ENCODE peak calls at places on chromosomes 13 and 19, in nine cellular contexts. W is IMR-90; A is ascending aorta; O is adrenal gland; T is AG04450; S is A549; G is CD8-positive, alpha-beta memory T cell; Q is prostate gland; N is SJSA1. Y is an unnamed sample.

GRCh38 chr13:92379371-92379770 is 847.2 kb upstream of the GPC6 start:
- DNase-seq in O (no peak), T (no peak), A (no peak), W (no peak), Q (no peak), G (no peak), N (no peak), S (no peak), Y (no peak)

GRCh38 chr19:55866521-55866920 is 30.2 kb downstream of the NLRP4 start:
- DNase-seq in N (no peak), T (no peak), A (no peak), Q (no peak), S (no peak), G (no peak), W (no peak), O (no peak), Y (no peak)

GRCh38 chr19:16370671-16371391 is 46.2 kb downstream of the KLF2 start:
- DNase-seq in Q (no peak), W (no peak), O (no peak), N (peak; percentile 97), T (no peak), G (peak; percentile 43), S (no peak), A (no peak), Y (no peak)

GRCh38 chr13:44364601-44365000 is 9.0 kb upstream of the SERP2 start:
- DNase-seq in O (no peak), T (no peak), Q (no peak), G (no peak), S (peak; percentile 57), N (peak; percentile 75), A (no peak), W (peak; percentile 55), Y (no peak)

GRCh38 chr13:32409561-32410440 is 18.1 kb downstream of the N4BP2L1 start:
- DNase-seq in N (no peak), A (peak; percentile 66), G (no peak), S (no peak), Q (no peak), O (no peak), W (peak; percentile 63), T (no peak), Y (peak; percentile 72)

GRCh38 chr19:8393871-8394250 is 3.7 kb downstream of the RAB11B start:
- DNase-seq in G (no peak), Q (no peak), N (no peak), S (no peak), T (no peak), A (no peak), O (no peak), W (no peak), Y (peak; percentile 55)

GRCh38 chr13:62837895-62838294 is 1422.2 kb upstream of the PCDH20 start:
- DNase-seq in S (peak; percentile 9), N (no peak), A (no peak), T (peak; percentile 63), O (no peak), W (peak; percentile 93), Q (no peak), G (no peak), Y (no peak)

GRCh38 chr13:84641491-84641890 is 759.2 kb upstream of the SLITRK1 start:
- DNase-seq in G (no peak), W (peak; percentile 47), N (no peak), T (no peak), S (no peak), Q (no peak), A (no peak), O (no peak), Y (no peak)

GRCh38 chr13:114124921-114125320 is 7.5 kb downstream of the RASA3 start:
- DNase-seq in A (peak; percentile 56), G (peak; percentile 87), O (no peak), S (no peak), T (peak; percentile 58), Q (no peak), W (peak; percentile 95), N (no peak), Y (no peak)

GRCh38 chr19:34428549-34429285 is 536 bp downstream of the UBA2 start:
- DNase-seq in T (no peak), G (no peak), A (peak; percentile 71), O (peak; percentile 31), S (peak; percentile 52), W (peak; percentile 17), Q (peak; percentile 7), N (peak; percentile 47), Y (peak; percentile 36)

DNA sequence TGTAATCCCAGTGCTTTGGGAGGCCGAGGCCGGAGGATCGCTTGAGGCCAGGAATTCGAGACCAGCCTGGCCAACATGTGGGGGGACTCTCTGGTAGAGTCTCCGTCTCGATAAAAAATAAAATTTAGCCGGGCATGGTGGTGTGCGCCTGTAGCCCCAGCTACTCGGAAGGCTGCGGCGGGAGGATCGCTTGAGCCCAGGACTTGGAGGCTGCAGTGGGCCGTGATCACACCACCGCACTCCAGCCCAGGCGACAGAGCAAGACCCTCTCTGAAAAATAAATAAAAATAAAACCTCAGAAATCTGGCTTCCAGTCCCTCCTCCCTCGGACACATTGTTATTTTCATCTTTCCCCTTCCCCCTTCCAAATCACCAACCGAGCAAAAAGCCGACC is 332 bp downstream of the IRGQ start:
- DNase-seq in N (no peak), O (no peak), T (no peak), W (no peak), G (no peak), Q (no peak), A (no peak), S (no peak), Y (peak; percentile 17)
- H3K27ac ChIP-seq in N (peak overlapping the region; percentile 45), O (peak overlapping the region; percentile 96), T (peak overlapping the region; percentile 77), W (peak overlapping the region; percentile 56), G (peak overlapping the region; percentile 96), Q (peak overlapping the region; percentile 97), A (peak overlapping the region; percentile 82), S (peak overlapping the region; percentile 87), Y (peak overlapping the region; percentile 98)

GRCh38 chr13:99896712-99897440 is 74.7 kb downstream of the ZIC5 start:
- DNase-seq in W (no peak), O (no peak), N (no peak), Q (no peak), G (no peak), S (no peak), T (no peak), A (no peak), Y (no peak)

GRCh38 chr13:99894835-99895427 is 76.6 kb downstream of the ZIC5 start:
- DNase-seq in T (no peak), W (no peak), Q (no peak), S (no peak), N (peak; percentile 59), A (no peak), G (no peak), O (no peak), Y (no peak)

GRCh38 chr13:99894105-99894504 is 77.5 kb downstream of the ZIC5 start:
- DNase-seq in Q (no peak), G (no peak), W (no peak), S (no peak), T (no peak), A (no peak), N (no peak), O (no peak), Y (no peak)

GRCh38 chr13:99895999-99896695 is 75.4 kb downstream of the ZIC5 start:
- DNase-seq in S (no peak), Q (no peak), G (peak; percentile 11), A (no peak), O (no peak), T (no peak), N (no peak), W (no peak), Y (no peak)

DNA sequence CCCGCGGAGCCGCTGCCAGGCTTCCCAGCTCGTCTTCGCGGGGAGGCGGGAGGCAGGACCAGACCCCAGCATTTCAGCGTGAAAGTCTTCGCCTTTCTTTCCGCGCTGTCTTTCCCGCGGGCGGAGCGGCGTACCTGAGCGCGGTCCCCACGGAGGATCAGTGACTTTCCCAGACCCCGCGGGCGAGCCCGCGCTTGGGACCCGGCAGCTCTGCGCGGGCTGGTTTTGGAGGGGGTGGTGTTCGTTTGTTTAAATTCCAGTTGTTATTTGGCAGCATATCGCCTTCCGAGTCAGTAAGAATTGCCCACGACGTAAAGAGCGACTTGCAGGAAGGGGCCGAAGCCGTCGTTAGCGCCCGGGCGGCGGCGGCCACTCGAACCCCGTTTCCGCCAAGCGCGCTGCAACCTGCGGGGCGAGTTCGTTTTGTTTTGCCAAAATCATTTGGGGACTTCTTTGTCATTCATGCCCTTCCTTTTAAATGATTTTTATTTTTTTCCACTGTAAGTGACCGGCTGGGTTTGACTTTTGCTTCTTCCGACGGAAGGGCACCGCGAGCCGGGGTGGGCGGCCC is 76.1 kb downstream of the ZIC5 start:
- DNase-seq in G (peak; percentile 16), S (no peak), Q (no peak), W (no peak), O (no peak), N (no peak), A (no peak), T (no peak), Y (no peak)
- H3K4me3 ChIP-seq in G (peak overlapping the region; percentile 35), S (peak overlapping the region; percentile 28), Q (peak overlapping the region; percentile 18), W (no peak overlapping the region), O (peak overlapping the region; percentile 63), N (no peak overlapping the region), A (peak overlapping the region; percentile 40), T (peak overlapping the region; percentile 2), Y (peak overlapping the region; percentile 6)

DNA sequence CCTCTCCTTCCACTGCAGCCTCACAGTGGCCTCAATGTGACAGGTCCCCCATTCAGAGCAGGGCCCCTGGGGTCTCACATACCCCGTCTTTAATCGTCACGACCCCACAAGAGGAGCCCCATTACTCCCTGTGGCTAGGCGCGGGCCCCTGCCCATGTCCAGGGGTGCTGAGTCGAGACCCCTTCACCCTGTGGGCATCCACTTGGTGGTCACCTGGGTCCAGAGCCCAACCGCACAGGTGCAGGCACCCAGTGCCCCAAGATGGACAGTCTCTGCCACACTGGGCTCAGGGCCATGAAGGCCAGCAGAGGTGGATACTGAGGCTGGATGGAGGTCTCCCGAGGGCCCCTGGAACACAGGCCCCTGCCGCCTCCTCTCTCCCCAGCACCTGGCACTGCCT is 3.0 kb downstream of the TMEM259 start:
- DNase-seq in G (no peak), A (no peak), T (no peak), S (no peak), N (no peak), W (no peak), O (no peak), Q (no peak), Y (no peak)
- H3K27ac ChIP-seq in G (peak overlapping the region; percentile 38), A (no peak overlapping the region), T (no peak overlapping the region), S (peak overlapping the region; percentile 82), N (no peak overlapping the region), W (no peak overlapping the region), O (peak overlapping the region; percentile 90), Q (no peak overlapping the region), Y (no peak overlapping the region)

DNA sequence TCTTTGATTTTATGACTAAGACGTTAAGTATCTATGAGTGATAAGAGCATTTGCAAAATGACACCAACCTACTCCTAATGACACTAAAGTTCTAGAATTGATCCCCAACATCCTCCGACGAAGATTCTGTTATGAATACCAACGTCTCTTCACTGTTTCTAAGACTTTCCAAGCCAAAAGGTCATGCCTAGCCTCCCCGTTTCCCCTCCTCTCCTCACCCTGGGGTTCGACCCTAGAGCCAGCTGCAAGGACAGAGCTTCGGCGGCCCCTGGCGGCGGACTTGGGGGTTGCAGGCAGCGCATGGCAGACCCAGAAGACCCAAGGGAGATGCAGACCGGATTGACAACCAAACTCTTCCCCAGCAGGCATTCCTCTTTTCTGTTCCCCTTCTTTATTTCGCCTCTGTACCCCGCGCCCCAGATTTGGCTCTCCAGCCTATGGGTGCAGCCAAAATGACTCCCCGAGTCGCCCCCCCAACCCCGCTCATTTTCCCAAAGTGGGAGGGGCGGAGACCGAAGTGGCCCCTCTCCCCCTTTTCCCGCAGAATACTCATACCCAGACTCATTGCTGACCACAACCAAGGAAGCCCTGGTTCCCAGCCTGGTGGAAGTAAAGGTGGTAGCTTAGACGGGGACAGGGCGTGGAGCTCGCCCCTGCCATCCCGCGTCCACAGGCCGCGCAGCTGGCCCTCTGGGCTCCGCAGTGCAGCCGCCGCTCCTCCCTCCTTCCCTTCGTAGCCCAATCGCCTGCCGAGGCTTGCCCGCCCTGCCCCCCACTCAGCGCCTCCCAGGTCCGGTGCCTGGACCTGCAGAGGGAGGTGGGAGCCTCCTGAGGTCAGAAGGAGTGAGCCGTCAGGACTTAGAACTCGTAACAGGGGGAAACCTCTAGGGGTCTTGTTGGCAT is 4.1 kb upstream of the EML2 start:
- DNase-seq in G (peak; percentile 90), T (peak; percentile 49), Q (peak; percentile 82), S (peak; percentile 91), W (peak; percentile 61), N (peak; percentile 92), A (peak; percentile 89), O (peak; percentile 82), Y (peak; percentile 80)
- H3K4me3 ChIP-seq in G (no peak overlapping the region), T (peak overlapping the region; percentile 37), Q (no peak overlapping the region), S (peak overlapping the region; percentile 51), W (no peak overlapping the region), N (no peak overlapping the region), A (no peak overlapping the region), O (no peak overlapping the region), Y (no peak overlapping the region)

Y was measured in thyroid gland.